ENCODE peak calls at places on chromosomes 13 and 19, in nine cellular contexts. B is GM10248; P is activated CD4-positive, alpha-beta T cell treated with anti-CD3 and anti-CD28 coated beads, Interleukin-2, amount 10 ng/mL, durations not matched to agents 7 days and 5 days; G is fibroblast of the conjunctiva; N is C1 segment of cervical spinal cord; K is stimulated activated CD8-positive, alpha-beta memory T cell treated with anti-CD3 and anti-CD28 coated beads, Interleukin-2, amount 100 ng/mL, for 48 hours; Y is uterus; S is tibial nerve; R is activated T-cell treated with anti-CD3 and anti-CD28 coated beads, Interleukin-2, amount 50 U/mL, for 24 hours. Q is an unnamed sample.
A peak's percentile ranks its signal among the peaks of the same experiment; 100 is the strongest.

GRCh38 chr19:3692141-3693029 is 7.9 kb downstream of the PIP5K1C start:
- DNase-seq in P (peak; percentile 45), N (no peak), Y (no peak), G (no peak), K (no peak), B (no peak), S (no peak), R (peak; percentile 70), Q (no peak)

GRCh38 chr13:63291701-63292100 is 1876.1 kb upstream of the PCDH20 start:
- DNase-seq in Y (no peak), B (no peak), K (no peak), R (no peak), G (no peak), N (no peak), S (no peak), P (no peak), Q (no peak)

GRCh38 chr19:12527034-12527836 is 24.0 kb downstream of the ZNF564 start:
- DNase-seq in G (peak; percentile 2), P (no peak), S (no peak), R (no peak), N (no peak), B (no peak), Y (no peak), K (no peak), Q (peak; percentile 3)

GRCh38 chr19:42140125-42140754 is 8.0 kb upstream of the POU2F2 start:
- DNase-seq in P (peak; percentile 59), K (no peak), B (no peak), S (peak; percentile 43), R (no peak), Y (no peak), G (no peak), N (no peak), Q (peak; percentile 38)

GRCh38 chr19:41960973-41961372 is 1.9 kb upstream of the RABAC1 start:
- DNase-seq in P (no peak), Y (no peak), G (no peak), R (no peak), K (no peak), S (no peak), B (no peak), N (no peak), Q (no peak)

GRCh38 chr13:113969311-113969972 is 4.4 kb downstream of the C13orf46 start:
- DNase-seq in Y (no peak), N (no peak), R (no peak), G (no peak), K (no peak), S (no peak), B (no peak), P (no peak), Q (no peak)

GRCh38 chr19:46015080-46015960 is 7.5 kb downstream of the PGLYRP1 start:
- DNase-seq in K (peak; percentile 57), N (no peak), G (no peak), S (no peak), P (peak; percentile 63), B (peak; percentile 79), R (peak; percentile 78), Y (peak; percentile 55), Q (no peak)

GRCh38 chr13:99743079-99743478 is 228.5 kb downstream of the ZIC5 start:
- DNase-seq in B (no peak), Y (no peak), K (no peak), R (no peak), P (no peak), N (no peak), S (no peak), G (no peak), Q (no peak)

GRCh38 chr19:10946964-10947657 is 13.7 kb upstream of the SMARCA4 start:
- DNase-seq in P (no peak), N (no peak), B (no peak), K (no peak), G (no peak), Y (no peak), S (no peak), R (no peak), Q (no peak)

GRCh38 chr19:48152552-48152951 is 17.6 kb downstream of the LIG1 start:
- DNase-seq in B (peak; percentile 72), N (peak; percentile 16), R (peak; percentile 80), S (peak; percentile 74), Y (peak; percentile 72), K (peak; percentile 51), G (peak; percentile 43), P (peak; percentile 74), Q (peak; percentile 23)

GRCh38 chr13:74129500-74130144 is 4.6 kb downstream of the KLF12 start:
- DNase-seq in N (no peak), R (peak; percentile 41), K (no peak), S (no peak), Y (no peak), G (no peak), B (no peak), P (peak; percentile 47), Q (no peak)

GRCh38 chr19:556611-557382 is 12.9 kb downstream of the GZMM start:
- DNase-seq in G (no peak), P (no peak), K (no peak), N (no peak), S (no peak), B (no peak), R (no peak), Y (no peak), Q (no peak)

GRCh38 chr19:37114001-37114400 is 35.8 kb downstream of the ZNF420 start:
- DNase-seq in R (no peak), P (no peak), S (no peak), Y (no peak), G (no peak), N (no peak), B (no peak), K (no peak), Q (no peak)

GRCh38 chr19:41570639-41571112 is 5.3 kb upstream of the CEACAM21 start:
- DNase-seq in G (peak; percentile 30), N (peak; percentile 19), R (peak; percentile 89), P (peak; percentile 86), S (peak; percentile 85), B (peak; percentile 80), K (peak; percentile 75), Y (peak; percentile 52), Q (peak; percentile 9)

GRCh38 chr19:3336680-3337523 is 29.5 kb upstream of the NFIC start:
- DNase-seq in G (peak; percentile 89), R (no peak), S (peak; percentile 72), P (no peak), Y (peak; percentile 95), K (no peak), N (peak; percentile 88), B (no peak), Q (peak; percentile 83)

GRCh38 chr19:43759515-43759914 is 4.8 kb upstream of the SMG9 start:
- DNase-seq in Y (no peak), R (no peak), K (no peak), B (no peak), N (no peak), G (peak; percentile 43), P (no peak), S (no peak), Q (no peak)

GRCh38 chr13:101080616-101081015 is 335.7 kb downstream of the NALCN start:
- DNase-seq in Y (no peak), N (no peak), R (no peak), B (no peak), P (no peak), K (no peak), S (no peak), G (no peak), Q (no peak)

GRCh38 chr19:955803-956746 is 28.1 kb upstream of the WDR18 start:
- DNase-seq in G (no peak), Y (no peak), B (no peak), K (no peak), N (no peak), S (no peak), R (no peak), P (no peak), Q (no peak)

GRCh38 chr13:98976338-98976737 is 1.5 kb downstream of the DOCK9 start:
- DNase-seq in B (no peak), N (no peak), R (no peak), P (no peak), G (peak; percentile 44), S (no peak), Y (no peak), K (no peak), Q (peak; percentile 54)